ENCODE peak calls at places on chromosome 11, in nine cellular contexts. C is gastrocnemius medialis, J is ovary, N is aorta, L is right cardiac atrium, G is OCI-LY7, P is A549, M is thyroid gland, F is left lung. T is an unnamed sample.

GRCh38 chr11:76587810-76588454 is 82.6 kb downstream of the LRRC32 start:
- DNase-seq in N (no peak), C (no peak), L (no peak), F (no peak), P (no peak), J (no peak), M (no peak), G (no peak), T (no peak)

GRCh38 chr11:113189909-113190667 is 124.3 kb upstream of the TTC12 start:
- DNase-seq in C (peak; percentile 48), L (peak; percentile 81), N (peak; percentile 75), G (no peak), P (peak; percentile 53), M (no peak), J (peak; percentile 41), F (no peak), T (no peak)

GRCh38 chr11:132161538-132161937 is 791.1 kb downstream of the NTM start:
- DNase-seq in F (no peak), N (no peak), G (no peak), P (no peak), L (no peak), M (no peak), C (no peak), J (no peak), T (no peak)

GRCh38 chr11:121553806-121554205 is 101.0 kb upstream of the SORL1-AS1 start:
- DNase-seq in J (peak; percentile 44), P (peak; percentile 26), M (peak; percentile 77), L (no peak), F (no peak), C (no peak), N (no peak), G (no peak), T (no peak)

GRCh38 chr11:48012051-48012391 is 31.7 kb downstream of the PTPRJ start:
- DNase-seq in P (no peak), M (no peak), C (no peak), N (no peak), G (no peak), J (no peak), F (no peak), L (no peak), T (no peak)

GRCh38 chr11:84541711-84542340 is 1085.3 kb downstream of the DLG2 start:
- DNase-seq in L (no peak), F (no peak), J (no peak), G (peak; percentile 13), M (no peak), P (no peak), N (no peak), C (no peak), T (no peak)

GRCh38 chr11:1299621-1300020 is 9.8 kb downstream of the TOLLIP start:
- DNase-seq in M (peak; percentile 30), L (peak; percentile 50), C (peak; percentile 55), J (peak; percentile 28), G (no peak), N (peak; percentile 43), F (no peak), P (no peak), T (no peak)

GRCh38 chr11:100719809-100720221 is 32.7 kb downstream of the ARHGAP42 start:
- DNase-seq in P (peak; percentile 72), L (no peak), N (peak; percentile 57), F (no peak), J (peak; percentile 58), M (peak; percentile 84), G (no peak), C (peak; percentile 62), T (no peak)

GRCh38 chr11:128949791-128950454 is 7.3 kb upstream of the TP53AIP1 start:
- DNase-seq in C (no peak), N (no peak), F (no peak), G (no peak), P (no peak), M (no peak), L (no peak), J (no peak), T (no peak)

GRCh38 chr11:36278531-36279245 is 10.5 kb downstream of the COMMD9 start:
- DNase-seq in P (no peak), M (peak; percentile 38), J (no peak), L (no peak), G (no peak), F (no peak), N (no peak), C (no peak), T (no peak)

GRCh38 chr11:114125959-114126358 is 66.4 kb downstream of the ZBTB16 start:
- DNase-seq in L (no peak), N (no peak), C (no peak), P (no peak), G (no peak), M (no peak), F (no peak), J (no peak), T (no peak)

GRCh38 chr11:20156876-20157613 is 3.2 kb downstream of the DBX1 start:
- DNase-seq in P (no peak), G (no peak), C (no peak), F (no peak), M (no peak), N (no peak), J (no peak), L (no peak), T (no peak)

GRCh38 chr11:8080674-8081590 is at the start of gene TUB:
- DNase-seq in F (no peak), P (peak; percentile 19), L (peak; percentile 71), J (peak; percentile 41), G (no peak), C (no peak), M (peak; percentile 37), N (no peak), T (no peak)

GRCh38 chr11:96114178-96115070 is 190.5 kb upstream of the MTMR2 start:
- DNase-seq in M (no peak), G (no peak), C (no peak), F (no peak), P (no peak), J (no peak), L (no peak), N (no peak), T (no peak)

GRCh38 chr11:72433455-72434061 is 773 bp downstream of the CLPB start:
- DNase-seq in G (peak; percentile 13), N (peak; percentile 68), J (peak; percentile 29), F (no peak), P (no peak), C (no peak), M (no peak), L (peak; percentile 65), T (no peak)

GRCh38 chr11:3995949-3996554 is 98.5 kb upstream of the RRM1 start:
- DNase-seq in L (no peak), G (no peak), J (no peak), P (no peak), C (no peak), F (no peak), M (no peak), N (no peak), T (no peak)

GRCh38 chr11:86740628-86741488 is 59.5 kb upstream of the PRSS23 start:
- DNase-seq in F (peak; percentile 57), C (peak; percentile 54), G (no peak), N (peak; percentile 77), P (peak; percentile 95), M (peak; percentile 66), L (peak; percentile 38), J (peak; percentile 76), T (no peak)

GRCh38 chr11:128848815-128849455 is 18.2 kb downstream of the KCNJ1 start:
- DNase-seq in N (peak; percentile 70), G (peak; percentile 79), J (no peak), M (no peak), L (peak; percentile 84), P (peak; percentile 38), C (no peak), F (no peak), T (no peak)

GRCh38 chr11:72591023-72591422 is 83.2 kb downstream of the PDE2A start:
- DNase-seq in P (no peak), G (no peak), L (no peak), J (no peak), M (no peak), F (no peak), N (no peak), C (no peak), T (no peak)

GRCh38 chr11:6129634-6130033 is 22.1 kb downstream of the OR56B4 start:
- DNase-seq in J (no peak), M (no peak), L (no peak), P (no peak), N (no peak), F (no peak), G (no peak), C (no peak), T (no peak)

DNA sequence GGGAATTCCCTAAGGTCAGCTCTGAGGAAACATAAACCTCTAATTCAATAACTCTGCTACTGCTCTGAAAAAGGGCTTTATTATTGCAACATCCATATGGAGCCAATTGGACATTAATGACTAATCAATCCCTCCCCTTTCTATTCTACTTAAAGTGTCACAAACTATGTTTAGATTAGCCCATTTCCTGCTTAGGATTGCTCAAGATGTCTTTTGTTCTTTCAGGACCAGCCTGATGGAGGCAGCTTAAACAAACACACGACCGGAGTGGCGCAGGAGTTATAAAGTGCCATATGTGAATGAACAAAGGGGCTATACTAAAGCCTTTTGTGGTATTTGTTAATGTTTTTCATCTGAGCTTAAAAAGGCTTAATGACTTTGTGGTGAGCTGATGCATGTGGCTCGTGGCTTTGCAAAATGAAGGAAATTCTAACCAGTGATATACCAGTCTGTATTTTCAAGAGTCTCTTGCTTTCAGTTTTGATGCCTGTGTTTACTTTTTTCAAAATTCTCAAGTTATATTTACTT is 354.4 kb downstream of the SOX6 start:
- DNase-seq in G (no peak), M (no peak), P (peak; percentile 73), L (no peak), N (no peak), C (no peak), J (no peak), F (peak; percentile 34), T (no peak)
- H3K27ac ChIP-seq in G (no peak overlapping the region), M (no peak overlapping the region), P (peak overlapping the region; percentile 54), L (no peak overlapping the region), N (no peak overlapping the region), C (no peak overlapping the region), J (no peak overlapping the region), F (peak overlapping the region; percentile 60), T (no peak overlapping the region)

GRCh38 chr11:62680825-62681240 is 2.0 kb upstream of the UBXN1 start:
- DNase-seq in G (peak; percentile 85), N (no peak), J (peak; percentile 60), P (peak; percentile 88), L (no peak), C (peak; percentile 69), M (no peak), F (no peak), T (no peak)
- H3K27ac ChIP-seq in G (peak overlapping the region; percentile 39), N (no peak overlapping the region), J (no peak overlapping the region), P (peak overlapping the region; percentile 92), L (peak overlapping the region; percentile 8), C (peak overlapping the region; percentile 88), M (no peak overlapping the region), F (peak overlapping the region; percentile 7), T (no peak overlapping the region)

GRCh38 chr11:45048313-45048841 is 97.7 kb upstream of the TP53I11 start:
- DNase-seq in P (no peak), J (no peak), C (no peak), M (no peak), N (no peak), L (no peak), F (no peak), G (no peak), T (no peak)
- H3K27ac ChIP-seq in P (no peak overlapping the region), J (no peak overlapping the region), C (peak overlapping the region; percentile 66), M (no peak overlapping the region), N (no peak overlapping the region), L (peak overlapping the region; percentile 15), F (peak overlapping the region; percentile 15), G (no peak overlapping the region), T (no peak overlapping the region)

DNA sequence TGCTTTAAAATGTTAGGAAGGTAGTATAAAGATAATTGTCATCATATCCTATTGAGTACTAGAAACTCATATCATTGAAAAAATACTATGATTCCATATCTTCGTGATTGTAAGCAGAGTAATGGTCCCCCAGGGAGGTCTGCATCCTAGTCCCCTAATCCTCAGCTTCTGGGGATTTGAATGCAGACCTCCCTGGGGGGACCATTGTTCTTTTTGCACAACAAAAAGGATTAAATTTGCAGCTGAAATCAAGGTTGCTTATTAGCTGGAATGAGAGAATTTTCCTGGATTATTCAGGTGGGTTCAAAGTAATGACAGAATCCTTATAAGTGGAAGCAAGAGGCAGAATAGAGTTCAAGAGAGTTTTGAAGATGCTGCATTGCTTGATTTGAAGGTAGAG is 26.1 kb upstream of the MS4A6A start:
- DNase-seq in C (no peak), L (no peak), M (no peak), J (no peak), N (no peak), P (no peak), F (no peak), G (no peak), T (no peak)
- H3K27ac ChIP-seq in C (no peak overlapping the region), L (no peak overlapping the region), M (no peak overlapping the region), J (no peak overlapping the region), N (no peak overlapping the region), P (no peak overlapping the region), F (no peak overlapping the region), G (no peak overlapping the region), T (no peak overlapping the region)

T was measured in caudate nucleus.